ENCODE peak calls at places on chromosomes 5 and 9, in eight cellular contexts. E is nephron progenitor cell; P is NCI-H1694; F is central memory CD4-positive, alpha-beta T cell; S is D721Med; O is RCC 7860; Y is vagina; W is WTC11. N is an unnamed sample.

GRCh38 chr5:172607213-172607793 is 33.8 kb upstream of the NEURL1B start:
- DNase-seq in E (no peak), P (no peak), F (no peak), S (no peak), O (no peak), Y (no peak), W (no peak), N (no peak)

GRCh38 chr5:79111960-79112702 is 522 bp downstream of the BHMT start:
- DNase-seq in E (peak), P (no peak), F (no peak), S (no peak), O (no peak), Y (no peak), W (peak), N (no peak)

GRCh38 chr9:88578486-88579362 is 43.7 kb downstream of the NXNL2 start:
- DNase-seq in E (peak), P (no peak), F (peak), S (peak), O (peak), Y (no peak), W (peak), N (no peak)

GRCh38 chr5:112694853-112695709 is 42.6 kb upstream of the APC start:
- DNase-seq in E (no peak), P (no peak), F (no peak), S (no peak), O (no peak), Y (no peak), W (no peak), N (no peak)

GRCh38 chr9:83385317-83385716 is 152.9 kb downstream of the FRMD3 start:
- DNase-seq in E (no peak), P (peak), F (no peak), S (no peak), O (no peak), Y (no peak), W (no peak), N (peak)

GRCh38 chr9:115758441-115758840 is 395.1 kb upstream of the PAPPA start:
- DNase-seq in E (no peak), P (no peak), F (no peak), S (no peak), O (no peak), Y (no peak), W (no peak), N (no peak)

GRCh38 chr5:13478831-13479465 is 465.5 kb downstream of the DNAH5 start:
- DNase-seq in E (peak), P (peak), F (no peak), S (peak), O (peak), Y (no peak), W (peak), N (peak)

GRCh38 chr9:134204041-134204440 is 39.7 kb upstream of the RNU6ATAC start:
- DNase-seq in E (no peak), P (no peak), F (no peak), S (no peak), O (no peak), Y (no peak), W (no peak), N (no peak)

GRCh38 chr5:11904270-11904906 is at the start of gene CTNND2:
- DNase-seq in E (peak), P (peak), F (no peak), S (peak), O (no peak), Y (no peak), W (peak), N (peak)

GRCh38 chr9:135960328-135961276 is 571 bp downstream of the UBAC1 start:
- DNase-seq in E (no peak), P (no peak), F (no peak), S (no peak), O (no peak), Y (no peak), W (no peak), N (no peak)

GRCh38 chr9:27638716-27639115 is 65.4 kb upstream of the C9orf72 start:
- DNase-seq in E (no peak), P (no peak), F (no peak), S (no peak), O (no peak), Y (no peak), W (no peak), N (no peak)

GRCh38 chr9:95422650-95423049 is 94.1 kb downstream of the PTCH1 start:
- DNase-seq in E (no peak), P (no peak), F (no peak), S (no peak), O (no peak), Y (no peak), W (no peak), N (no peak)

N was measured in DMS 273 treated with DMSO at 0.1 percent for 48 hours.